ENCODE peak calls at places on chromosome 15, in five cellular contexts. L, Z, G, H and C are unnamed samples.

GRCh38 chr15:38041576-38041975 is 107.1 kb downstream of the TMCO5A start:
- DNase-seq in L (no peak), Z (no peak), G (peak; percentile 77), H (no peak), C (no peak)

GRCh38 chr15:73722425-73722824 is 30.7 kb downstream of the INSYN1 start:
- DNase-seq in L (no peak), Z (no peak), G (no peak), H (no peak), C (no peak)

GRCh38 chr15:57554063-57554820 is 37.5 kb upstream of the MYZAP start:
- DNase-seq in L (no peak), Z (no peak), G (no peak), H (no peak), C (no peak)

GRCh38 chr15:58487041-58487723 is 55.4 kb downstream of the LIPC start:
- DNase-seq in L (no peak), Z (no peak), G (no peak), H (no peak), C (no peak)

GRCh38 chr15:29883126-29883525 is 60.9 kb upstream of the TJP1 start:
- DNase-seq in L (no peak), Z (no peak), G (peak; percentile 29), H (no peak), C (no peak)

GRCh38 chr15:40846846-40847224 is 3.0 kb downstream of the SPINT1 start:
- DNase-seq in L (no peak), Z (no peak), G (no peak), H (no peak), C (no peak)

GRCh38 chr15:50257924-50258323 is 7.6 kb downstream of the HDC start:
- DNase-seq in L (no peak), Z (no peak), G (peak; percentile 77), H (no peak), C (no peak)

GRCh38 chr15:69380100-69380725 is 33.9 kb upstream of the KIF23 start:
- DNase-seq in L (no peak), Z (no peak), G (peak; percentile 21), H (no peak), C (no peak)

GRCh38 chr15:71792521-71792920 is 17.8 kb upstream of the NR2E3 start:
- DNase-seq in L (no peak), Z (no peak), G (peak; percentile 77), H (no peak), C (no peak)

GRCh38 chr15:66233487-66234415 is 19.8 kb downstream of the MEGF11 start:
- DNase-seq in L (no peak), Z (peak; percentile 38), G (no peak), H (no peak), C (no peak)

GRCh38 chr15:65062726-65063125 is 5.1 kb downstream of the RASL12 start:
- DNase-seq in L (no peak), Z (no peak), G (no peak), H (no peak), C (no peak)

GRCh38 chr15:39099524-39099923 is 481.4 kb upstream of the THBS1 start:
- DNase-seq in L (no peak), Z (no peak), G (peak; percentile 40), H (no peak), C (no peak)

GRCh38 chr15:70196314-70197291 is 98.9 kb upstream of the TLE3 start:
- DNase-seq in L (peak; percentile 86), Z (no peak), G (peak; percentile 88), H (no peak), C (peak; percentile 43)

GRCh38 chr15:44775923-44776322 is 39.6 kb downstream of the TRIM69 start:
- DNase-seq in L (no peak), Z (no peak), G (no peak), H (no peak), C (no peak)

GRCh38 chr15:70783610-70784021 is 20.3 kb upstream of the UACA start:
- DNase-seq in L (no peak), Z (no peak), G (peak; percentile 81), H (no peak), C (no peak)

DNA sequence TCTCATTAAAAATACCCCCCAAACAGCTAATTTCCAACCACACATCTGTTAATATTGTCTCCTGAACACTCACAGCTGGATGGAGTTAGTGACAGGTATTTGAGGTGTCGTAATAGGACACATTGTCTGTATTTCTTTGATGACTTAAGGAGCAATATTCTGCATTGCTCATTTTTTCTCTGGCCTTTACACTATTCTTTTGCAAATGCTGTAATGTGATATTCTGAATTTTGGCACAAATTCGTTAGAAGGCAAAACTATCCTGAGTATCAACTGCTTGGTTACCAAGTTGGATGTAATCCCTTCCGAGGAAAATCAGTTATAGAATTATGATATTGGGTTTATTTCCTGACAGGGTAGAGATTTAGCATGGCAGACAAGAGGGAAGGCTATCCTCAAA is 1030.2 kb downstream of the MCTP2 start:
- DNase-seq in L (no peak), Z (no peak), G (no peak), H (no peak), C (no peak)
- H3K4me1 ChIP-seq in L (no peaks in the 10 kb centered on the region), Z (no peaks in the 10 kb centered on the region), G (peaks cover 21% of the 10 kb centered on the region), H (no peaks in the 10 kb centered on the region), C (peaks cover 20% of the 10 kb centered on the region)

DNA sequence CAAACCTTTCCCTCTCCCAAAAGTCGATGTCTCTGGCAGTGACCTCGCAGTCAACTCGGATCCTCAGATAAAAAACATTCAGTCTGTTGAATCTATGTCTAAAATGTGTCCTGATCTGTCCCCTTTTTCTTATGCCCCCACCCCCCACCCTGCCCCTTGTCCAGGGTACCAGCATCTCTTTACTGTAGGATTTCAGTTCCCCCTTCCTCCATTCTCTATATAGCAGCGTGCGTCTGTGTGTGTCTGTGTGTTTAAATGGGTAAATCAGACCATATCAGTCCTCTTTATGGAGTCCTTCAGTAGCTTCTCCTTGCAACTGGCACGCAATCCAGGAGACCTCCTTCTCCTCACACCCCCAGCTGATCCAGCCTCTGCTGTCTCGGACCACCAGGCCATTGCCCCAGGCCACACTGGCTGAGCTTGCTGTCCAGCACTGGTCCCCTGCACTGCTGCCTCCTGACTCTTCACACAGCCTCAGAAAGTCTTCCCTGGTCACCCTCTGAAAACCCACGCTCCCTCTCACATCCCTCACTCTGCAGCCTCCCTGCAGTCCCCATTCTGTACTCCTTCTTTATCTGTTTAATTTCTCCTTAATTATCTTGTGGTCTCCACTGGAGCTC is 1.5 kb downstream of the LRRK1 start:
- DNase-seq in L (no peak), Z (no peak), G (no peak), H (no peak), C (no peak)
- H3K4me3 ChIP-seq in L (peak overlapping the region; percentile 75), Z (peak overlapping the region; percentile 74), G (no peak overlapping the region), H (peak overlapping the region; percentile 77), C (no peak overlapping the region)

DNA sequence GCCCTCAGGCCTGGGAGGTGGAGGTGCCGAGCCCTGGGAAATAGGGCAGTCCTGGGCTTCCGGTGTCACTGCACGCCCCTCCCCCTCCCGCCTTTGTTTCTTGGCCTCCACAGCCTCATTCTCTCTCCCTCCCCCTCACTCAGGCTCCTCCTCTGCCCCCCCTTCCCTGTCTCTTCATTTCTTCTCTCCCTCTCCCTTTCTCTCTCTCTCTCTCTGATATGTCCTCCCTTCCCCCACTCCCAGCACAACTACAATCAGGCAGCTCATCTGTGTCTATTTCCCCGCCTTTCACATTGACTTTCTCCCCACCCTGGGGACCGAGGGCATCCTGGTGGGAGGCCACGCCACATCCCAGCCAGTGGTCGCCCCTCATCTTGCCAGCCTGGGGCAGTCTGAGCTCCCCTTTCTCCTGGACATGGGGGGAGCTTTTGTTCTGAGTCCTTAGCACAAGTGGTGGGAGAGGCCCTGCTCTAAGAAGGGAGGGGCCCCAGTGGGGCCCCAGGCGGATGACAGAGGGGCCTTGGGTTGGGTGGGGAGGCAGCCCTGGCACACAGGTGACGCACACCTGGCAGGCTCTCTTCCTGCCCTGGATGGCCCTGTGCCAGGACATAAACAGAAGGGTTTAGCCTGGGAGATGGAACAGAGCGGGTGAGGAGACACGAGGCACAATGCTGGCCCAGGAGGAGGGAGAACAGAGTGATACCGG is 40.1 kb downstream of the IDH2 start:
- DNase-seq in L (no peak), Z (no peak), G (no peak), H (no peak), C (no peak)
- H3K4me1 ChIP-seq in L (peaks cover 50% of the 10 kb centered on the region), Z (peaks cover 3% of the 10 kb centered on the region), G (peaks cover 1% of the 10 kb centered on the region), H (peaks cover 62% of the 10 kb centered on the region), C (peaks cover 19% of the 10 kb centered on the region)

DNA sequence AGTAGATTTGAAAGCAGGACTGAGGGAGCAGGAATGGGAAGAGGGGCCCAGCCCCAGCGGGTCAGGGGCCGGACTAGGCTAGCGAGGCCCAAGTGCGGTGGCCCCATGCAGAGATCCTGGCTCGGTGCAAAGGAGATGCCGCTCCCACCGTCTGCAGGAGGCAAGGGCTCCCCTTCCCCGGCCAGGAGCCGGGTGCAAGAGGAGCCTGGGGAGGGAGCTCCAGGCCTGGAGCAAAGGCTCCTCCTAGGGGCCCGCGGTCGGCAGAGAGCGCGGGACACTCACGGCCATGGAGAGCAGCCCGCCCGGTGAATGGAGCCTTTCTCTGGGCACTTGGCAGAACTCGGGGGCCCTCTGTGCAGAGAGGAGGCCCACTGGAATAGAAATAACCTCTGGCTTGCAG is 43.2 kb upstream of the USP3 start:
- DNase-seq in L (no peak), Z (no peak), G (no peak), H (no peak), C (no peak)
- H3K4me3 ChIP-seq in L (no peak overlapping the region), Z (no peak overlapping the region), G (no peak overlapping the region), H (no peak overlapping the region), C (peak overlapping the region; percentile 17)

GRCh38 chr15:89149501-89150101 is 61.3 kb downstream of the ABHD2 start:
- DNase-seq in L (peak; percentile 28), Z (no peak), G (no peak), H (no peak), C (no peak)

GRCh38 chr15:89150762-89151305 is 62.6 kb downstream of the ABHD2 start:
- DNase-seq in L (no peak), Z (no peak), G (no peak), H (no peak), C (no peak)

GRCh38 chr15:89150286-89150685 is 62.0 kb downstream of the ABHD2 start:
- DNase-seq in L (no peak), Z (no peak), G (no peak), H (no peak), C (no peak)

GRCh38 chr15:89143503-89144162 is 55.4 kb downstream of the ABHD2 start:
- DNase-seq in L (no peak), Z (no peak), G (peak; percentile 90), H (no peak), C (no peak)

DNA sequence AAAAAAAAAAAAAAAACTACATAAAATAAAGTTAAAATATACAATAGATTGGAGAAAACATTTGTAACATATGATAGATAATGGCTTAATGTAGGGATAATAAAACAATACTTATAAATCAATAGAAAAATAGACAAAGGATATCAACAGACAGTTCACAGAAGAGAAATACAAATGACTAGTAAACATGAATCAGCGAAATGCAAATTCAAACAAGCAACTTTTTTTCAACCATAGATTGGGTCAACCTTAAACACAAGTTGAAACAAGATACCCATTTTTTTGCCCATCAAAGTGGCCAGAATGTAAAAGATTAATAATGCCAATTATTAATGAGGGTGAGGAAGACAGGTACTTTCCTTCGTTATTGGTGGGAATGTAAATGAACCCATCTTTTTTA is 59.9 kb downstream of the ABHD2 start:
- DNase-seq in L (no peak), Z (no peak), G (no peak), H (no peak), C (no peak)
- H3K4me1 ChIP-seq in L (peaks cover 61% of the 10 kb centered on the region), Z (no peaks in the 10 kb centered on the region), G (peaks cover 5% of the 10 kb centered on the region), H (peaks cover 27% of the 10 kb centered on the region), C (peaks cover 3% of the 10 kb centered on the region)

DNA sequence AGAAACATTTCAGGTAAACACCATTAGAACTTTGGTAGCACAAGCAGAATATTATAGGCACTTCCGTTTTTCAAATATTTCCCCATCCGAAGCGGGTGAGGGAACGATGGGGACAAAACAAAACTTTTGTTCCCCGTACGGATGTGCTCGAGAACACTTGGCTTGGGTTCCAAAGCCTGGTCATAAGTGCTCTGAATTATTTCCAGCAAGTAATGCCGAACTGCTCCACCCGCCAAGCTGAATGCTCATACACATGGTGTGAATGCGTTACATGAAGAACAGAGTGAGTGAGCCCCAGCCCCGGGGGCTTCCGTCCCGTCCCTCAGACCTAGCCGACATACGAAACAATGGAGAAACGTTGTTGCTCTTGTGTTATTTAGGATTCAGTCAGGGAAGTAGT is 438.1 kb upstream of the ARRDC4 start:
- DNase-seq in L (peak; percentile 7), Z (no peak), G (no peak), H (no peak), C (no peak)
- H3K4me3 ChIP-seq in L (peak overlapping the region; percentile 63), Z (no peak overlapping the region), G (no peak overlapping the region), H (peak overlapping the region; percentile 27), C (no peak overlapping the region)